ENCODE peak calls at places on chromosomes 16 and 17, in ten cellular contexts. T is adipocyte; A is NCI-H345; L is T1000; O is hippocampal formation; Z is amniotic stem cell; X is naive thymus-derived CD4-positive, alpha-beta T cell; B is lower leg skin; R is GM04503; Q is thoracic aorta. S is an unnamed sample.

GRCh38 chr17:18992454-18993130 is 12.0 kb downstream of the FAM83G start:
- DNase-seq in T (no peak), A (no peak), L (no peak), O (no peak), Z (no peak), X (peak; percentile 43), B (no peak), R (no peak), Q (no peak), S (no peak)

GRCh38 chr16:61926766-61927165 is 109.5 kb downstream of the CDH8 start:
- DNase-seq in T (no peak), A (no peak), L (no peak), O (no peak), Z (no peak), X (no peak), B (no peak), R (no peak), Q (no peak), S (no peak)

GRCh38 chr16:75308011-75308410 is 56.6 kb upstream of the BCAR1 start:
- DNase-seq in T (no peak), A (no peak), L (no peak), O (no peak), Z (no peak), X (no peak), B (no peak), R (no peak), Q (no peak), S (no peak)

GRCh38 chr17:2034806-2035548 is 5.0 kb downstream of the DPH1 start:
- DNase-seq in T (peak; percentile 44), A (no peak), L (peak; percentile 85), O (no peak), Z (no peak), X (no peak), B (no peak), R (peak; percentile 87), Q (no peak), S (no peak)

GRCh38 chr16:14374451-14375131 is 255.5 kb downstream of the PARN start:
- DNase-seq in T (no peak), A (no peak), L (no peak), O (no peak), Z (no peak), X (no peak), B (no peak), R (no peak), Q (no peak), S (no peak)

GRCh38 chr17:49762148-49762941 is 1.6 kb downstream of the FAM117A start:
- DNase-seq in T (peak; percentile 21), A (no peak), L (no peak), O (no peak), Z (no peak), X (no peak), B (no peak), R (no peak), Q (no peak), S (no peak)

GRCh38 chr17:10844667-10845387 is 6.9 kb upstream of the PIRT start:
- DNase-seq in T (peak; percentile 85), A (peak; percentile 46), L (no peak), O (peak; percentile 45), Z (peak; percentile 31), X (peak; percentile 74), B (peak; percentile 97), R (peak; percentile 9), Q (peak; percentile 18), S (peak; percentile 57)

GRCh38 chr17:41492771-41493170 is 3.1 kb upstream of the KRT36 start:
- DNase-seq in T (peak; percentile 14), A (peak; percentile 78), L (no peak), O (no peak), Z (no peak), X (no peak), B (no peak), R (no peak), Q (no peak), S (no peak)

GRCh38 chr16:30651124-30652004 is 604 bp downstream of the PRR14 start:
- DNase-seq in T (peak; percentile 85), A (peak; percentile 70), L (peak; percentile 75), O (no peak), Z (peak; percentile 41), X (peak; percentile 61), B (peak; percentile 94), R (peak; percentile 15), Q (no peak), S (peak; percentile 63)

GRCh38 chr17:29084476-29085148 is 41.7 kb downstream of the PIPOX start:
- DNase-seq in T (no peak), A (peak; percentile 92), L (no peak), O (no peak), Z (no peak), X (no peak), B (no peak), R (no peak), Q (no peak), S (peak; percentile 31)

GRCh38 chr16:24077292-24077691 is 178.8 kb upstream of the CACNG3 start:
- DNase-seq in T (no peak), A (no peak), L (no peak), O (no peak), Z (no peak), X (no peak), B (no peak), R (no peak), Q (no peak), S (no peak)

GRCh38 chr17:73776978-73777567 is 132.8 kb upstream of the SDK2 start:
- DNase-seq in T (no peak), A (no peak), L (no peak), O (no peak), Z (no peak), X (no peak), B (no peak), R (no peak), Q (no peak), S (no peak)

GRCh38 chr17:39867891-39868553 is at the start of gene ZPBP2:
- DNase-seq in T (no peak), A (no peak), L (no peak), O (no peak), Z (no peak), X (peak; percentile 34), B (no peak), R (no peak), Q (no peak), S (no peak)

GRCh38 chr17:58204796-58205195 is 12.3 kb downstream of the EPX start:
- DNase-seq in T (no peak), A (no peak), L (no peak), O (no peak), Z (no peak), X (no peak), B (no peak), R (no peak), Q (no peak), S (no peak)

GRCh38 chr17:29445844-29446243 is 55.7 kb downstream of the TAOK1 start:
- DNase-seq in T (peak; percentile 16), A (no peak), L (no peak), O (no peak), Z (no peak), X (no peak), B (no peak), R (no peak), Q (no peak), S (no peak)

GRCh38 chr17:51741447-51741846 is 417.1 kb downstream of the CA10 start:
- DNase-seq in T (no peak), A (peak; percentile 16), L (no peak), O (no peak), Z (no peak), X (no peak), B (no peak), R (no peak), Q (no peak), S (no peak)

GRCh38 chr16:73878616-73879015 is 418.0 kb upstream of the PSMD7 start:
- DNase-seq in T (peak; percentile 84), A (peak; percentile 70), L (no peak), O (peak; percentile 79), Z (peak; percentile 45), X (no peak), B (no peak), R (peak; percentile 14), Q (no peak), S (peak; percentile 63)

GRCh38 chr17:64741924-64742670 is 80.0 kb upstream of the SMURF2 start:
- DNase-seq in T (peak; percentile 77), A (no peak), L (no peak), O (no peak), Z (no peak), X (no peak), B (peak; percentile 95), R (peak; percentile 91), Q (no peak), S (no peak)

GRCh38 chr17:48123111-48123510 is 15.5 kb downstream of the SNX11 start:
- DNase-seq in T (no peak), A (no peak), L (no peak), O (peak; percentile 78), Z (no peak), X (no peak), B (no peak), R (no peak), Q (no peak), S (peak; percentile 81)

GRCh38 chr17:76805319-76805718 is 62.9 kb upstream of the MGAT5B start:
- DNase-seq in T (peak; percentile 58), A (no peak), L (no peak), O (no peak), Z (no peak), X (no peak), B (no peak), R (peak; percentile 33), Q (no peak), S (no peak)

GRCh38 chr16:53991181-53992056 is 287.5 kb downstream of the FTO start:
- DNase-seq in T (peak; percentile 35), A (no peak), L (no peak), O (no peak), Z (no peak), X (no peak), B (no peak), R (no peak), Q (no peak), S (no peak)

GRCh38 chr16:9706217-9706616 is 476.0 kb downstream of the GRIN2A start:
- DNase-seq in T (no peak), A (no peak), L (no peak), O (no peak), Z (no peak), X (no peak), B (no peak), R (no peak), Q (no peak), S (no peak)

GRCh38 chr16:73034374-73034773 is 13.6 kb downstream of the ZFHX3 start:
- DNase-seq in T (no peak), A (no peak), L (no peak), O (no peak), Z (no peak), X (no peak), B (no peak), R (no peak), Q (no peak), S (no peak)

GRCh38 chr17:11928436-11928835 is 68.8 kb downstream of the ZNF18 start:
- DNase-seq in T (no peak), A (no peak), L (no peak), O (no peak), Z (no peak), X (no peak), B (no peak), R (no peak), Q (no peak), S (no peak)

GRCh38 chr16:86808863-86809444 is 230.6 kb downstream of the FOXL1 start:
- DNase-seq in T (no peak), A (no peak), L (no peak), O (no peak), Z (no peak), X (no peak), B (no peak), R (no peak), Q (no peak), S (no peak)

GRCh38 chr17:65495255-65496060 is 66.0 kb downstream of the AXIN2 start:
- DNase-seq in T (no peak), A (peak; percentile 20), L (no peak), O (no peak), Z (no peak), X (peak; percentile 43), B (no peak), R (no peak), Q (no peak), S (peak; percentile 1)

GRCh38 chr17:38605852-38606645 is at the start of gene SRCIN1:
- DNase-seq in T (peak; percentile 55), A (peak; percentile 79), L (peak; percentile 15), O (no peak), Z (no peak), X (peak; percentile 26), B (peak; percentile 88), R (no peak), Q (no peak), S (peak; percentile 55)

GRCh38 chr17:34167359-34167758 is 87.7 kb upstream of the CCL2 start:
- DNase-seq in T (peak; percentile 3), A (peak; percentile 60), L (no peak), O (no peak), Z (no peak), X (no peak), B (no peak), R (no peak), Q (no peak), S (no peak)